ENCODE peak calls at places on chromosome X, in five cellular contexts. E, Y, N, P and H are unnamed samples. For H3K36me3, the result is how much of the 10 kb centered on the place peaks cover.

GRCh38 chrX:81174286-81174685 is 27.4 kb downstream of the HMGN5 start:
- DNase-seq in E (no peak), Y (peak), N (peak), P (peak), H (no peak)

GRCh38 chrX:7233632-7234406 is 85.9 kb upstream of the PUDP start:
- DNase-seq in E (no peak), Y (no peak), N (no peak), P (no peak), H (no peak)

GRCh38 chrX:138020941-138021340 is 455.0 kb downstream of the ZIC3 start:
- DNase-seq in E (no peak), Y (no peak), N (no peak), P (no peak), H (no peak)

GRCh38 chrX:123189318-123189717 is 5.2 kb downstream of the GRIA3 start:
- DNase-seq in E (no peak), Y (no peak), N (no peak), P (no peak), H (no peak)

GRCh38 chrX:148649145-148649645 is 148.8 kb downstream of the AFF2 start:
- DNase-seq in E (no peak), Y (no peak), N (no peak), P (no peak), H (no peak)

GRCh38 chrX:17464196-17464595 is 89.2 kb downstream of the NHS start:
- DNase-seq in E (no peak), Y (no peak), N (no peak), P (no peak), H (no peak)

GRCh38 chrX:17737707-17738001 is 361 bp downstream of the SCML1 start:
- DNase-seq in E (no peak), Y (no peak), N (no peak), P (no peak), H (no peak)

GRCh38 chrX:130772313-130773140 is 130.5 kb downstream of the ENOX2 start:
- DNase-seq in E (no peak), Y (peak), N (no peak), P (no peak), H (no peak)

GRCh38 chrX:139949703-139950102 is 15.6 kb downstream of the CXorf66 start:
- DNase-seq in E (no peak), Y (no peak), N (no peak), P (no peak), H (no peak)

GRCh38 chrX:22136711-22137110 is 104.6 kb downstream of the PHEX start:
- DNase-seq in E (no peak), Y (no peak), N (no peak), P (no peak), H (no peak)

GRCh38 chrX:109847257-109848187 is 114.5 kb upstream of the ACSL4 start:
- DNase-seq in E (no peak), Y (peak), N (peak), P (no peak), H (no peak)

GRCh38 chrX:85499400-85499799 is 119.9 kb upstream of the POF1B start:
- DNase-seq in E (no peak), Y (no peak), N (peak), P (no peak), H (no peak)

GRCh38 chrX:7574325-7574724 is 268.6 kb upstream of the VCX start:
- DNase-seq in E (no peak), Y (peak), N (peak), P (peak), H (no peak)

GRCh38 chrX:2237976-2238375 is 262.8 kb downstream of the DHRSX start:
- DNase-seq in E (no peak), Y (no peak), N (no peak), P (no peak), H (no peak)

GRCh38 chrX:148691456-148691855 is 191.0 kb downstream of the AFF2 start:
- DNase-seq in E (no peak), Y (no peak), N (no peak), P (no peak), H (no peak)

GRCh38 chrX:140701480-140701879 is 8.1 kb upstream of the LINC00632 start:
- DNase-seq in E (peak), Y (no peak), N (peak), P (no peak), H (no peak)

GRCh38 chrX:20205927-20206708 is 60.6 kb downstream of the RPS6KA3 start:
- DNase-seq in E (no peak), Y (no peak), N (no peak), P (no peak), H (no peak)

GRCh38 chrX:45747905-45748304 is 547.2 kb upstream of the DIPK2B start:
- DNase-seq in E (no peak), Y (no peak), N (no peak), P (no peak), H (no peak)
- H3K36me3 ChIP-seq in E (under half), Y (under half), N (under half), P (under half), H (under half)

GRCh38 chrX:154049209-154050112 is 29.8 kb upstream of the IRAK1 start:
- DNase-seq in E (no peak), Y (no peak), N (no peak), P (no peak), H (no peak)

GRCh38 chrX:154047266-154047665 is 27.6 kb upstream of the IRAK1 start:
- DNase-seq in E (no peak), Y (no peak), N (no peak), P (no peak), H (no peak)

GRCh38 chrX:154044045-154044444 is 24.3 kb upstream of the IRAK1 start:
- DNase-seq in E (no peak), Y (no peak), N (no peak), P (no peak), H (no peak)

GRCh38 chrX:154048398-154048797 is 28.7 kb upstream of the IRAK1 start:
- DNase-seq in E (no peak), Y (no peak), N (no peak), P (no peak), H (no peak)

DNA sequence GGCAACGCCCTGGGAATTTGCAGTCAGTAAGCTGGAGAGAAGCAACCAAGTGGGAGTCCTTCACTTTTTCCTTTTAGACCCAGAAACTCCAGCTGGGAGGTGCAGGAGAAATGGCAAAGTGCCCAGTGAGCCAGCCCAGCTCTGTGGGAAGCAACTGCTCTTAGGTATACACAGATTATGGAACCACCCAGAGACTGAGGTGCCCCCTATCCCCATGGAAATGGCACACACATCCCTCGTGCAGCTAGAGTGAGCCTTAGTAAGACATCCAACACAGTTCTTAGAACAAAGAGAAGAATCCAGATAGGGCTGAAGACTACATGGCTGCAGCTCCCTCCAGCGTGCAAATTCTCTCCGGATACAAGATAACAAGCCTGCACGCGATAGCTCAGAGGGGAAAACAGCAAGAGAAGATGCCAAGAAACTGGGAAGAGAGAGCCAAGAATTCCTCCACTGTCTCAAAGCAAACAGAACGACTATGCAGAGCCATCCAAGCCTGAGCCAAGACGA is 26.6 kb upstream of the IRAK1 start:
- DNase-seq in E (peak), Y (no peak), N (peak), P (no peak), H (no peak)
- TF ChIP-seq CTCF in E (no peak), Y (no peak), N (peak), P (no peak), H (no peak)

GRCh38 chrX:41209853-41210252 is 124.1 kb upstream of the DDX3X start:
- DNase-seq in E (no peak), Y (no peak), N (no peak), P (no peak), H (no peak)
- H3K36me3 ChIP-seq in E (under half), Y (under half), N (under half), P (half or more), H (under half)

DNA sequence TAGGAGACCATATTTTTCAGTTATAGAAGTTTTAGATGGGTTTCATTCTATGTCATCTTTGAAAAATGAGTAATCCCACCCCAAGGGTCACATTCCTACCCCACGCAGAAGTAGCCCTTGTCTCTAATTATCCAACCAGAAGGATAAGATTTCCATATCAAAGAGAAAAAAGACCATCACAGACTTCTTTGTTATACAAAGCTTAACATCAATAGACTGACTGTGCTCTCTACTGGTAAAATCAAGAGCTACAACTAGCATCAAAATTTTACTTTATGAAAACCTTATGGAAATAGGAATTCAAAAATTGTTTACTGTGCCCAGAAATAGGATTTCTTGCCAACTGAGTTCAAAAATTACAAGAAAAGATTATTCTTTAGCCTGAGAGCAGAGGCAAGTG is 24.9 kb downstream of the TNMD start:
- DNase-seq in E (no peak), Y (no peak), N (no peak), P (no peak), H (no peak)
- TF ChIP-seq CTCF in E (no peak), Y (no peak), N (peak), P (no peak), H (no peak)

DNA sequence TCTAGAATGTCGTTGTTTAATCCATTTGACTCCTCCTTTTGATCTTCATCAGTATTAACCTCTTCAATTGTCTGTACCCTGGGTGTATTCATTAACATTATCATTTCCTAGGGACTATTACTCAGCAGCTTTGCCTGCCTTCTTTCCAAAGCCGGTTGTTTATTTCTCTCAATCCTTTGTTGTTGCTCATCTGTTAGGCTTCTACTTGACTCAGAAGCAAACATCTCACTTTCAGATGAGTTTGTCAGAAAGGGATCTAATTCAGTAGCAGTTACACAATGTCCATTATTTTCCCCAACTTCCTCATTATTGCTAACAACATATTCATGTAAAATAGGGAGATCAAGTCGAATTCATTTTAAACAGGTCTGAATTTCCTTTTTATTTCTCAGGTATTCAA is 22.1 kb upstream of the HSD17B10 start:
- DNase-seq in E (no peak), Y (no peak), N (no peak), P (no peak), H (no peak)
- H3K36me3 ChIP-seq in E (under half), Y (under half), N (under half), P (under half), H (under half)

GRCh38 chrX:128975716-128976115 is 547.6 kb downstream of the SMARCA1 start:
- DNase-seq in E (peak), Y (peak), N (peak), P (peak), H (no peak)
- TF ChIP-seq CTCF in E (peak), Y (peak), N (peak), P (peak), H (peak)